ENCODE peak calls at places on chromosomes 16 and 17, in ten cellular contexts. S is lower leg skin; K is hepatocyte; Q is thyroid gland; B is SJSA1; T is neuronal stem cell; G is aorta; P is AG10803; R is effector memory CD4-positive, alpha-beta T cell; H is fibroblast of lung. C is an unnamed sample.

GRCh38 chr16:9837481-9837880 is 344.7 kb downstream of the GRIN2A start:
- DNase-seq in S (no peak), K (no peak), Q (no peak), B (no peak), T (no peak), G (no peak), P (no peak), R (no peak), H (no peak), C (no peak)

GRCh38 chr17:15298176-15298575 is 33.0 kb upstream of the PMP22 start:
- DNase-seq in S (no peak), K (no peak), Q (no peak), B (no peak), T (no peak), G (no peak), P (peak), R (no peak), H (peak), C (no peak)

GRCh38 chr16:11159189-11159588 is 96.8 kb downstream of the SOCS1 start:
- DNase-seq in S (no peak), K (no peak), Q (no peak), B (no peak), T (no peak), G (peak), P (no peak), R (no peak), H (no peak), C (no peak)

GRCh38 chr16:26204138-26204537 is 512.4 kb downstream of the HS3ST4 start:
- DNase-seq in S (no peak), K (no peak), Q (no peak), B (no peak), T (no peak), G (no peak), P (no peak), R (no peak), H (no peak), C (no peak)

GRCh38 chr17:82911822-82912221 is 72.0 kb upstream of the ZNF750 start:
- DNase-seq in S (no peak), K (no peak), Q (no peak), B (no peak), T (no peak), G (no peak), P (no peak), R (no peak), H (no peak), C (no peak)

GRCh38 chr17:63173903-63174302 is 207.9 kb downstream of the TANC2 start:
- DNase-seq in S (no peak), K (no peak), Q (no peak), B (no peak), T (no peak), G (no peak), P (no peak), R (no peak), H (peak), C (no peak)

GRCh38 chr17:62912363-62912762 is 53.7 kb upstream of the TANC2 start:
- DNase-seq in S (no peak), K (no peak), Q (no peak), B (no peak), T (no peak), G (no peak), P (no peak), R (no peak), H (no peak), C (no peak)

GRCh38 chr17:82668631-82669099 is 20.4 kb upstream of the WDR45B start:
- DNase-seq in S (no peak), K (peak), Q (peak), B (peak), T (peak), G (peak), P (peak), R (no peak), H (peak), C (no peak)

GRCh38 chr17:12288007-12288406 is 267.3 kb downstream of the MAP2K4 start:
- DNase-seq in S (no peak), K (peak), Q (no peak), B (no peak), T (no peak), G (no peak), P (no peak), R (no peak), H (no peak), C (no peak)

GRCh38 chr16:11691235-11691634 is 23.0 kb downstream of the SNN start:
- DNase-seq in S (peak), K (no peak), Q (no peak), B (no peak), T (no peak), G (no peak), P (no peak), R (no peak), H (no peak), C (no peak)

GRCh38 chr16:70689035-70689969 is 3.4 kb upstream of the MTSS2 start:
- DNase-seq in S (no peak), K (no peak), Q (peak), B (no peak), T (no peak), G (peak), P (no peak), R (no peak), H (no peak), C (no peak)

GRCh38 chr16:66502020-66502913 is 47.7 kb downstream of the TK2 start:
- DNase-seq in S (peak), K (peak), Q (peak), B (no peak), T (no peak), G (peak), P (peak), R (no peak), H (peak), C (no peak)

GRCh38 chr17:6323626-6324356 is 111.1 kb downstream of the AIPL1 start:
- DNase-seq in S (peak), K (no peak), Q (no peak), B (no peak), T (no peak), G (no peak), P (no peak), R (no peak), H (no peak), C (no peak)

GRCh38 chr16:89656435-89657121 is 930 bp downstream of the CHMP1A start:
- DNase-seq in S (no peak), K (no peak), Q (no peak), B (no peak), T (no peak), G (no peak), P (no peak), R (no peak), H (no peak), C (no peak)

GRCh38 chr17:68161644-68162428 is 86.0 kb upstream of the AMZ2 start:
- DNase-seq in S (no peak), K (no peak), Q (no peak), B (no peak), T (no peak), G (no peak), P (no peak), R (no peak), H (no peak), C (no peak)

GRCh38 chr17:8922451-8922850 is 43.1 kb downstream of the PIK3R5 start:
- DNase-seq in S (no peak), K (peak), Q (no peak), B (peak), T (no peak), G (no peak), P (peak), R (no peak), H (peak), C (no peak)

DNA sequence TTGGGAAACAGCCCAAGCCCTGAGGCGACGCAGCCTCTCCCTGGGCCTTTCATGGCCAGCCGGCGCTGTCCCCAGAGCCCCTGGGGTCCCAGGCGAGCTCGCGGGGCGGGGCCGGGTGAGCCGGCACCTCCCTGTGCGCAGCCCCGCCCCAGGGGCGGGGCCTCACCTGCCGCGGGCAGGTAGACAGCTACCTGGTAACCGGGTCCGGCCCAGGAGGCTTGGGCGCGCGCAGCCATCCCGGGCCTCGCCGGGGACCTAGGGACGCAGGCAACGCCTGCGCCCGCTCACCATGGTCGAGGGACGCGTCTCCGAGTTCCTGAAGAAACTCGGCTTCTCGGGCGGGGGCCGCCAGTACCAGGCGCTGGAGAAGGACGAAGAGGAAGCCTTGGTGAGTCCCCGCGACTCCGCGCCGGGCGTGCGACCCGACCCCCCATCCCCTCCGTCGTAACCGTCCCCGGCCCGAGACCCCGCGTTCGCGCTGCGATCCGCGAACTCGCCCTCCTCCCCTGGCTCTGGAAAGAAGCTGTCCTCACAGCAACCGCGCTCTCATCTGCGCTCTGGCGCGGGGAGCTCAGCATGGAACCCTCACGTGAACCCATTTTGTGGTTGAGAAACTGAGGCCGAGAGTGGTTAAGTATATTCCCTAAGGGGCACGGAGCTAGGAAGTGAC is at the start of gene ATP2C2:
- DNase-seq in S (no peak), K (peak), Q (peak), B (no peak), T (no peak), G (no peak), P (no peak), R (no peak), H (no peak), C (no peak)
- H3K4me3 ChIP-seq in S (no peak), K (peak), Q (peak), B (no peak), T (peak), G (no peak), P (no peak), R (no peak), H (no peak), C (no peak)

GRCh38 chr16:81101702-81102101 is 5.5 kb upstream of the GCSH start:
- DNase-seq in S (no peak), K (no peak), Q (no peak), B (no peak), T (no peak), G (no peak), P (no peak), R (no peak), H (no peak), C (no peak)

GRCh38 chr16:81106826-81107503 is 10.8 kb upstream of the GCSH start:
- DNase-seq in S (no peak), K (no peak), Q (no peak), B (no peak), T (no peak), G (peak), P (peak), R (no peak), H (no peak), C (no peak)

GRCh38 chr16:81105946-81106345 is 9.8 kb upstream of the GCSH start:
- DNase-seq in S (no peak), K (no peak), Q (no peak), B (no peak), T (no peak), G (no peak), P (no peak), R (no peak), H (no peak), C (no peak)

GRCh38 chr16:81112453-81112852 is 16.3 kb upstream of the GCSH start:
- DNase-seq in S (no peak), K (no peak), Q (no peak), B (no peak), T (no peak), G (no peak), P (no peak), R (no peak), H (no peak), C (no peak)

DNA sequence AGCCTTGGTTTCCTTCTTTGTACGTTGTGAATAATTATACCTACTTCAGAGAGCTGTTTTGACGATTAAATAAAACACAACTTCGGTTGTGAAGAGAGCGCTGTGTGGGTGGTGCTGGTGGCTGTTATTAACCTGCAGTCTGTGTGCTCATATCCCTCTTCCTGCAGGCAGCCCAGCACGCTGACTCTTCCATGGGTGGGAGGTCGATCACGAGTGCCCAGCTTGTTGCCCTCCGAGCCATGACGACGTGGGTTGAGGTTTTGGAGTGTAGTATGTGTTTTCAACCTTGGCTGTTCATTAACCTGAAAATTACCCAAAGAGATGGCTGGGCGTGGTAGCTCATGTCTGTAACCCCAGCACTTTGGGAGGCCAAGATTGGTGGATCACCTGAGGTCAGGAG is 11.3 kb upstream of the GCSH start:
- DNase-seq in S (no peak), K (no peak), Q (no peak), B (no peak), T (no peak), G (peak), P (no peak), R (no peak), H (no peak), C (no peak)
- H3K4me3 ChIP-seq in S (no peak), K (no peak), Q (no peak), B (no peak), T (no peak), G (no peak), P (no peak), R (no peak), H (no peak), C (no peak)

GRCh38 chr16:24347556-24347955 is 91.4 kb downstream of the CACNG3 start:
- DNase-seq in S (no peak), K (no peak), Q (no peak), B (no peak), T (no peak), G (no peak), P (no peak), R (no peak), H (no peak), C (no peak)
- H3K4me3 ChIP-seq in S (no peak), K (no peak), Q (no peak), B (no peak), T (no peak), G (no peak), P (no peak), R (no peak), H (no peak), C (no peak)

GRCh38 chr16:1432388-1433262 is 1.7 kb downstream of the PERCC1 start:
- DNase-seq in S (no peak), K (no peak), Q (no peak), B (no peak), T (no peak), G (no peak), P (no peak), R (no peak), H (no peak), C (no peak)

GRCh38 chr16:1430214-1430758 is 592 bp upstream of the PERCC1 start:
- DNase-seq in S (no peak), K (no peak), Q (no peak), B (no peak), T (no peak), G (no peak), P (no peak), R (no peak), H (no peak), C (no peak)

GRCh38 chr16:1431497-1432270 is 806 bp downstream of the PERCC1 start:
- DNase-seq in S (no peak), K (no peak), Q (no peak), B (no peak), T (no peak), G (no peak), P (no peak), R (no peak), H (no peak), C (no peak)

GRCh38 chr16:1429631-1430030 is 1.2 kb upstream of the PERCC1 start:
- DNase-seq in S (no peak), K (no peak), Q (no peak), B (no peak), T (no peak), G (no peak), P (no peak), R (no peak), H (no peak), C (no peak)

DNA sequence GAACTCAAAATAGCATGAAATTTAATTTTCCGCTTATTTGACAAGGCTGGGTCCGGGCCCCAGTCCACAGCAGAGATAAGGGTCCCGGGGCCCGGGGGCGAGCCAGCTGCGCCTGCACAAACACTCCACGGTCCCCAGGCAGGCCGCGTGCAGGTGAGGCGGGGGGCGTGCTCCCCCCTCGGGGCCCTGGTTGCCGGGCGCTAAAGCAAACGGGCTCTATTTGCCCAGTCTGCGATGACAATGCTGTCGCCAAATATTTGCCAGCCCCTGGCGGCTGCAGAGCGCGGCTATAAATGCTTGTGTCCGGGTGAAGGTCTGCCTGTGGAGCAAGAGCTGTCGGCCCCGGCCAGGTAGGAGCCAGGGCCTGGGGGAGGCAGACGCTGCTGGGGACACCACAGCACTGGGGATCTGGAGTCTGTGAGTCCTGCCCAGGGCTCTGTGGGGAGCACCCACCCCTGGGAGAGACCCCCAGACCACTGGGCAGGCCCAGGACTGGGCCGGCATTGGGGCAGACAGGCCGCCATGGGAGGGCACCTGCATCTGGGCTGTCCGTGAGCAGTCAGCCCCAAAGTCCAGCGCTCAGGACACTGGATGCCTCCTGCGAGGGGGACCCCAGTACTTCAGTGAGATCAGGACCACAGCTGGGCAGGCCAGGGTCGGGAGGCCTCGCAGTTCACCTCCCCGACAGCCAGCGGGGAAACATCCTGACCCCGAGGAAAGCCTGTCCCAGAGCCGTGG is at the start of gene PERCC1:
- DNase-seq in S (no peak), K (peak), Q (peak), B (no peak), T (no peak), G (no peak), P (no peak), R (no peak), H (no peak), C (no peak)
- H3K4me3 ChIP-seq in S (no peak), K (no peak), Q (no peak), B (no peak), T (no peak), G (no peak), P (no peak), R (no peak), H (no peak), C (no peak)

GRCh38 chr17:39624313-39624712 is 2.4 kb upstream of the PPP1R1B start:
- DNase-seq in S (no peak), K (no peak), Q (no peak), B (no peak), T (no peak), G (no peak), P (no peak), R (no peak), H (no peak), C (no peak)

GRCh38 chr17:39622380-39623006 is 4.3 kb upstream of the PPP1R1B start:
- DNase-seq in S (no peak), K (no peak), Q (no peak), B (no peak), T (no peak), G (no peak), P (no peak), R (peak), H (no peak), C (no peak)

GRCh38 chr17:39619786-39620101 is 7.0 kb upstream of the PPP1R1B start:
- DNase-seq in S (no peak), K (no peak), Q (no peak), B (no peak), T (no peak), G (no peak), P (no peak), R (no peak), H (no peak), C (no peak)

GRCh38 chr17:39623356-39623950 is 3.3 kb upstream of the PPP1R1B start:
- DNase-seq in S (peak), K (peak), Q (peak), B (peak), T (peak), G (peak), P (peak), R (peak), H (peak), C (peak)

DNA sequence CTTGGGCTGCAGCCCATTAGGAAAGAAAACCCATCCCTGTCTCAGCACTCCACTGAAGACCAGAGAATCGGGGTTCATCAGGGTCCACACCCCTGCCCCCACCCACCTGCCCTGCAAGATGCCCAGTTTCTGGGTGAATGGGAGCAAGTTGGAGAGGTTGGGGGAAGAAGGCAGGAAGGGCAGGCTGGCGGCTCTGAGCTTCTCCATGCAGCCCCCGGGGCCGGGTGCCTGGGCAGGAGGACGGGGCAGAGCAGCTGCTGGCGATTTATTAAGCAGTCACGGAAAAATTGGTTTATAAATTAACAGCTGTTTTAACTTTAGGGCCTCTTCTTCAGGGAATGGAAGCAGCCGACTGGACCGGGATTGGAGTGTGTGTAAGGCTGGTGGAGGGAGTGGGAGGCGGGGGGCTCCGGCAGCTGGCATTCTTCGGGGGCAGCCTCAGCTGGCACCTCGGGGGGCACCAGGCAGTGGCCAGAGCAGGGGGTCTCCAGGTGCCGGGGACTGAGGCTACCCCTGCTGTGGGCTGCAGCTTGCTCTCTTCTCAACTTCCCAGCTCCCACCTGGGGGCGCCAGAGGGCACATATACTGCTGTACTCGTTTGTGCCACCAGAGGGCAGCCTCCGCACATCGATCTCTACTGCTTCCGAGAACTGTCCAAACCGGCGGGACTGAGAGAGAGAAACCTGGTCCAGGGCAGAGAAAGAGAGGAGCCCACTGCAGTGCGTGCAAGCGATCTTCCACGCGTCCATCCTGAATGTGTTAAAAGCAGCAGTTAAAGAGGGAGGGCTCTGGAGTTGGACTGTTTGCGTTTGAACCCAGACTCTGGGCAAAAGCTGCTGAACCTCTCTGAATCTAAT is 5.0 kb upstream of the PPP1R1B start:
- DNase-seq in S (peak), K (peak), Q (peak), B (peak), T (peak), G (peak), P (peak), R (peak), H (peak), C (peak)
- H3K4me3 ChIP-seq in S (no peak), K (no peak), Q (no peak), B (no peak), T (no peak), G (no peak), P (no peak), R (peak), H (no peak), C (peak)

GRCh38 chr16:86285421-86285820 is 224.9 kb upstream of the FOXF1 start:
- DNase-seq in S (peak), K (no peak), Q (no peak), B (no peak), T (no peak), G (no peak), P (no peak), R (no peak), H (no peak), C (no peak)

GRCh38 chr16:86283944-86284343 is 226.4 kb upstream of the FOXF1 start:
- DNase-seq in S (no peak), K (no peak), Q (no peak), B (no peak), T (no peak), G (no peak), P (no peak), R (no peak), H (no peak), C (no peak)

GRCh38 chr16:86286991-86287640 is 223.2 kb upstream of the FOXF1 start:
- DNase-seq in S (peak), K (peak), Q (no peak), B (no peak), T (no peak), G (no peak), P (no peak), R (no peak), H (no peak), C (no peak)

GRCh38 chr16:86287641-86288201 is 222.6 kb upstream of the FOXF1 start:
- DNase-seq in S (peak), K (no peak), Q (no peak), B (no peak), T (no peak), G (no peak), P (no peak), R (no peak), H (no peak), C (no peak)

GRCh38 chr16:86285938-86286921 is 224.1 kb upstream of the FOXF1 start:
- DNase-seq in S (peak), K (peak), Q (no peak), B (peak), T (no peak), G (no peak), P (no peak), R (no peak), H (no peak), C (no peak)
- H3K4me3 ChIP-seq in S (no peak), K (no peak), Q (no peak), B (no peak), T (no peak), G (no peak), P (no peak), R (no peak), H (no peak), C (no peak)